ENCODE peak calls at places on chromosome 22, in five cellular contexts. One of them, this sample, is unnamed.

GRCh38 chr22:32512267-32512982 is 37.8 kb downstream of the FBXO7 start:
- DNase-seq in CD8-positive, alpha-beta memory T cell: no peak
- DNase-seq in fibroblast of lung: no peak
- DNase-seq in neural progenitor cell: no peak
- DNase-seq in right lobe of liver: no peak
- DNase-seq in this sample: no peak

GRCh38 chr22:31046591-31047226 is 34.4 kb upstream of the SMTN start:
- DNase-seq in CD8-positive, alpha-beta memory T cell: no peak
- DNase-seq in fibroblast of lung: peak; percentile 79
- DNase-seq in neural progenitor cell: no peak
- DNase-seq in right lobe of liver: peak; percentile 78
- DNase-seq in this sample: peak; percentile 75

GRCh38 chr22:41367039-41367679 is 14.6 kb upstream of the TEF start:
- DNase-seq in neural progenitor cell: peak; percentile 70
- DNase-seq in CD8-positive, alpha-beta memory T cell: peak; percentile 13
- DNase-seq in right lobe of liver: peak; percentile 98
- DNase-seq in fibroblast of lung: peak; percentile 96
- DNase-seq in this sample: peak; percentile 98

GRCh38 chr22:10780281-10780680 is 4747.7 kb upstream of the OR11H1 start:
- DNase-seq in right lobe of liver: no peak
- DNase-seq in neural progenitor cell: no peak
- DNase-seq in CD8-positive, alpha-beta memory T cell: no peak
- DNase-seq in fibroblast of lung: no peak
- DNase-seq in this sample: no peak

GRCh38 chr22:27603823-27604190 is 197.7 kb downstream of the MN1 start:
- DNase-seq in neural progenitor cell: peak; percentile 34
- DNase-seq in right lobe of liver: no peak
- DNase-seq in CD8-positive, alpha-beta memory T cell: no peak
- DNase-seq in fibroblast of lung: no peak
- DNase-seq in this sample: no peak

GRCh38 chr22:43861529-43861928 is 784 bp downstream of the SULT4A1 start:
- DNase-seq in fibroblast of lung: peak; percentile 57
- DNase-seq in neural progenitor cell: no peak
- DNase-seq in CD8-positive, alpha-beta memory T cell: no peak
- DNase-seq in right lobe of liver: no peak
- DNase-seq in this sample: no peak

GRCh38 chr22:31346733-31347250 is 646 bp upstream of the PATZ1 start:
- DNase-seq in neural progenitor cell: peak; percentile 81
- DNase-seq in CD8-positive, alpha-beta memory T cell: peak; percentile 48
- DNase-seq in right lobe of liver: peak; percentile 74
- DNase-seq in fibroblast of lung: peak; percentile 61
- DNase-seq in this sample: peak; percentile 61

GRCh38 chr22:32130464-32130863 is 28.6 kb downstream of the C22orf42 start:
- DNase-seq in right lobe of liver: no peak
- DNase-seq in neural progenitor cell: no peak
- DNase-seq in fibroblast of lung: no peak
- DNase-seq in CD8-positive, alpha-beta memory T cell: no peak
- DNase-seq in this sample: no peak

GRCh38 chr22:41776381-41776780 is 24.1 kb upstream of the CCDC134 start:
- DNase-seq in fibroblast of lung: no peak
- DNase-seq in right lobe of liver: no peak
- DNase-seq in CD8-positive, alpha-beta memory T cell: no peak
- DNase-seq in neural progenitor cell: no peak
- DNase-seq in this sample: no peak

GRCh38 chr22:27597703-27598444 is 203.7 kb downstream of the MN1 start:
- DNase-seq in fibroblast of lung: peak; percentile 12
- DNase-seq in right lobe of liver: no peak
- DNase-seq in CD8-positive, alpha-beta memory T cell: no peak
- DNase-seq in neural progenitor cell: no peak
- DNase-seq in this sample: no peak

GRCh38 chr22:43990044-43990443 is 34.1 kb upstream of the PARVB start:
- DNase-seq in neural progenitor cell: no peak
- DNase-seq in fibroblast of lung: no peak
- DNase-seq in CD8-positive, alpha-beta memory T cell: no peak
- DNase-seq in right lobe of liver: no peak
- DNase-seq in this sample: no peak

GRCh38 chr22:17774206-17774927 is at the start of gene BID:
- DNase-seq in right lobe of liver: peak; percentile 74
- DNase-seq in neural progenitor cell: peak; percentile 66
- DNase-seq in fibroblast of lung: no peak
- DNase-seq in CD8-positive, alpha-beta memory T cell: peak; percentile 44
- DNase-seq in this sample: peak; percentile 68

GRCh38 chr22:36277482-36278291 is 24.8 kb downstream of the APOL1 start:
- DNase-seq in fibroblast of lung: peak; percentile 65
- DNase-seq in CD8-positive, alpha-beta memory T cell: peak; percentile 56
- DNase-seq in right lobe of liver: peak; percentile 63
- DNase-seq in neural progenitor cell: peak; percentile 78
- DNase-seq in this sample: peak; percentile 61

GRCh38 chr22:22558071-22558971 is 744 bp downstream of the PRAME start:
- DNase-seq in fibroblast of lung: no peak
- DNase-seq in CD8-positive, alpha-beta memory T cell: no peak
- DNase-seq in right lobe of liver: no peak
- DNase-seq in neural progenitor cell: no peak
- DNase-seq in this sample: no peak

DNA sequence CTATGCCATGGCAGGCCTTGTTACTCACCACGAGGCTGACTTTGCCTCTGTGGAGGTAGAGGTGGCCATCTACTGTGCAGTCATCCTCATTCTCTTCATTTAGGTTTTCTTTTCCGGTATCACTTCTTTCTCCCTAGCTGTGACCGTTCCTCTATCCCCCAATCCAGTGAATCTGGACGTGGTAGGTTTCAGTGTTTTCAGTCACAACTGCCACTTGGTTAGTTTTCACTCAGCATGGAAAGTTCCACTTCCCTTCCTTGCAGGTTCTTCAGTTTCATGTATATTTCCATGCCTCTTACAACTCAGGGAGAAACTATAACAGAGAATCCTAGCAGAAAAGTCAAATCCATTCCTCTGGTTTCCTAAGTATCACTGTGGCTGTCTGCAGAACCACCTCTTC is 1.9 kb downstream of the HPS4 start:
- DNase-seq in neural progenitor cell: no peak
- DNase-seq in CD8-positive, alpha-beta memory T cell: no peak
- DNase-seq in right lobe of liver: no peak
- DNase-seq in fibroblast of lung: no peak
- DNase-seq in this sample: no peak
- H3K27ac ChIP-seq in neural progenitor cell: no peak overlapping the region
- H3K27ac ChIP-seq in CD8-positive, alpha-beta memory T cell: no peak overlapping the region
- H3K27ac ChIP-seq in right lobe of liver: no peak overlapping the region
- H3K27ac ChIP-seq in fibroblast of lung: no peak overlapping the region
- H3K27ac ChIP-seq in this sample: no peak overlapping the region

GRCh38 chr22:39714321-39714720 is 143.8 kb downstream of the CACNA1I start:
- DNase-seq in right lobe of liver: no peak
- DNase-seq in neural progenitor cell: no peak
- DNase-seq in CD8-positive, alpha-beta memory T cell: no peak
- DNase-seq in fibroblast of lung: no peak
- DNase-seq in this sample: no peak

GRCh38 chr22:39712938-39713525 is 142.5 kb downstream of the CACNA1I start:
- DNase-seq in CD8-positive, alpha-beta memory T cell: no peak
- DNase-seq in neural progenitor cell: peak; percentile 45
- DNase-seq in right lobe of liver: no peak
- DNase-seq in fibroblast of lung: no peak
- DNase-seq in this sample: no peak

GRCh38 chr22:39710380-39711117 is 140.0 kb downstream of the CACNA1I start:
- DNase-seq in neural progenitor cell: no peak
- DNase-seq in CD8-positive, alpha-beta memory T cell: no peak
- DNase-seq in right lobe of liver: no peak
- DNase-seq in fibroblast of lung: peak; percentile 8
- DNase-seq in this sample: no peak

GRCh38 chr22:39713799-39714290 is 143.3 kb downstream of the CACNA1I start:
- DNase-seq in CD8-positive, alpha-beta memory T cell: no peak
- DNase-seq in right lobe of liver: no peak
- DNase-seq in neural progenitor cell: no peak
- DNase-seq in fibroblast of lung: no peak
- DNase-seq in this sample: no peak

GRCh38 chr22:39712081-39712480 is 141.5 kb downstream of the CACNA1I start:
- DNase-seq in neural progenitor cell: no peak
- DNase-seq in right lobe of liver: no peak
- DNase-seq in fibroblast of lung: no peak
- DNase-seq in CD8-positive, alpha-beta memory T cell: no peak
- DNase-seq in this sample: no peak
- H3K27me3 ChIP-seq in neural progenitor cell: peaks cover 11% of the 10 kb centered on the region
- H3K27me3 ChIP-seq in right lobe of liver: no peaks in the 10 kb centered on the region
- H3K27me3 ChIP-seq in fibroblast of lung: peaks cover 3% of the 10 kb centered on the region
- H3K27me3 ChIP-seq in CD8-positive, alpha-beta memory T cell: no peaks in the 10 kb centered on the region
- H3K27me3 ChIP-seq in this sample: peaks cover 93% of the 10 kb centered on the region

GRCh38 chr22:25223269-25223850 is 3.9 kb downstream of the CRYBB2 start:
- DNase-seq in right lobe of liver: no peak
- DNase-seq in fibroblast of lung: no peak
- DNase-seq in CD8-positive, alpha-beta memory T cell: no peak
- DNase-seq in neural progenitor cell: peak; percentile 80
- DNase-seq in this sample: no peak

GRCh38 chr22:25219948-25220442 is 556 bp downstream of the CRYBB2 start:
- DNase-seq in right lobe of liver: no peak
- DNase-seq in CD8-positive, alpha-beta memory T cell: no peak
- DNase-seq in neural progenitor cell: no peak
- DNase-seq in fibroblast of lung: no peak
- DNase-seq in this sample: no peak

GRCh38 chr22:25216230-25216629 is 3.2 kb upstream of the CRYBB2 start:
- DNase-seq in right lobe of liver: no peak
- DNase-seq in fibroblast of lung: no peak
- DNase-seq in neural progenitor cell: no peak
- DNase-seq in CD8-positive, alpha-beta memory T cell: no peak
- DNase-seq in this sample: no peak

GRCh38 chr22:25221790-25222189 is 2.4 kb downstream of the CRYBB2 start:
- DNase-seq in neural progenitor cell: no peak
- DNase-seq in fibroblast of lung: no peak
- DNase-seq in right lobe of liver: no peak
- DNase-seq in CD8-positive, alpha-beta memory T cell: no peak
- DNase-seq in this sample: no peak

DNA sequence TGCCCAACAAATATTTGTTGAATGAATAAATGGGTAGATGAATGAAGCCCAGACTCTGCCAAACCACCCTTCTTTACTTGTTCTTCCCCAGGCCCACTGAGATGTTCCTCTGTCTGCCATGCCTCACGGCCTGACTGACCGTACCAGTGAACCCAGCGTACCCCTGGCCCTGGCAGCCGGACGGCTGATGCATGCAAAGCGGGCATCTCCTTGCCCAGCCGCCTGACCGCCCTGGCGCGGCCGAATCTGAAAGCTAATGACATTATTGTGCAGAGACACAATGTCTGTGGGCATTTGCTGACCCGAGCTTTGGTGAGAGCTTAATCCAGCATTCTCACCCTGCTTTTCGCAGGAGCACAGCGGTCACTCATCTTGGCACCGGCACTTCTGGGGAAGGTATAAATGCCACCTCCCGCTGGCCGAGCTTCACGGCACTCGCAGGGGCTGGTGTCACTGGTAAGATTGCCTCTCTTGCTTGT is at the start of gene CRYBB2:
- DNase-seq in neural progenitor cell: no peak
- DNase-seq in fibroblast of lung: no peak
- DNase-seq in right lobe of liver: no peak
- DNase-seq in CD8-positive, alpha-beta memory T cell: no peak
- DNase-seq in this sample: no peak
- H3K36me3 ChIP-seq in neural progenitor cell: no peaks in the 10 kb centered on the region
- H3K36me3 ChIP-seq in fibroblast of lung: no peaks in the 10 kb centered on the region
- H3K36me3 ChIP-seq in right lobe of liver: no peaks in the 10 kb centered on the region
- H3K36me3 ChIP-seq in CD8-positive, alpha-beta memory T cell: no peaks in the 10 kb centered on the region
- H3K36me3 ChIP-seq in this sample: no peaks in the 10 kb centered on the region

DNA sequence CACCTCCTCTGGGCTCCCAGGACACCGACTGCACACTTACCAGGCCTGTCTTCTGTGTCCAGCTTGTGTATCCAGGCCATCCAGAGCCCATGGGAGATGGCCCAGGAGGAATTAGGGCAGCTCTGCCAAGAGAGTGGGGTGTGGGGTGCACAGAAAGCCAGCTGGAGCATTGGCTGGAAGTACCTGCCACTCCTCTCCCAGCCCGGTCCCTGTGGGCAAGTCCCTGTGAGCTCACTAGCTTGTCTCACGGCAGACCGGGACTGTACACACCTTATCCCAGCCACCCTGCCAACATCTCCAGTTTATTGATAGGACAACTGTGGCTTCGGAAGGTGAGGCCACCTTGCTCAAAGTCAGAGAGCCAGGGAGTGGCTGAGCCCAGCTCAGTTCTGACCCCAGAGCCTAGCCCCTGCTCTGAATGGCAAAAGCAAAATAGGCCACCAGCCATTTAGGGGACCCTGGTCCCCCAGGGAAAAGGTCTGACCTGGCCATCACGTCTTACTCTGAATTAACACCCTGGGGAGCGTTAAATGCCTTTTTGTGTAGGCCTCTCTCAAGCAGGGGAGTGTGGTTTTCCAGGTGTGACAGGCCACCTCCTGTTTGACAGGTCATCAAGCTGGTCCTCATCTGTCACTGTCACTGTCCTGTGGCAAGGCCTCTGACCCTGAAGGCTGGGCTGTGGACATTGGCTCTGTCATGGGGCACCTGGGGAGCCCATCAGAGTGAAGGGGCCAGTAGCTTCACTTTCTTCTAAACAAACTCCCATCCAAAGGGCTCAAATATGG is 15.1 kb downstream of the UQCR10 start:
- DNase-seq in neural progenitor cell: no peak
- DNase-seq in fibroblast of lung: no peak
- DNase-seq in CD8-positive, alpha-beta memory T cell: no peak
- DNase-seq in right lobe of liver: peak; percentile 79
- DNase-seq in this sample: peak; percentile 72
- H3K27ac ChIP-seq in neural progenitor cell: no peak overlapping the region
- H3K27ac ChIP-seq in fibroblast of lung: peak overlapping the region; percentile 97
- H3K27ac ChIP-seq in CD8-positive, alpha-beta memory T cell: no peak overlapping the region
- H3K27ac ChIP-seq in right lobe of liver: peak overlapping the region; percentile 59
- H3K27ac ChIP-seq in this sample: peak overlapping the region; percentile 88

GRCh38 chr22:45045219-45045618 is 35.4 kb upstream of the PHF21B start:
- DNase-seq in fibroblast of lung: no peak
- DNase-seq in CD8-positive, alpha-beta memory T cell: no peak
- DNase-seq in neural progenitor cell: no peak
- DNase-seq in right lobe of liver: no peak
- DNase-seq in this sample: no peak
- H3K27me3 ChIP-seq in fibroblast of lung: no peaks in the 10 kb centered on the region
- H3K27me3 ChIP-seq in CD8-positive, alpha-beta memory T cell: no peaks in the 10 kb centered on the region
- H3K27me3 ChIP-seq in neural progenitor cell: no peaks in the 10 kb centered on the region
- H3K27me3 ChIP-seq in right lobe of liver: no peaks in the 10 kb centered on the region
- H3K27me3 ChIP-seq in this sample: peaks cover 95% of the 10 kb centered on the region

GRCh38 chr22:24162377-24162927 is 18.8 kb upstream of the SUSD2 start:
- DNase-seq in neural progenitor cell: no peak
- DNase-seq in fibroblast of lung: no peak
- DNase-seq in CD8-positive, alpha-beta memory T cell: no peak
- DNase-seq in right lobe of liver: no peak
- DNase-seq in this sample: no peak
- H3K36me3 ChIP-seq in neural progenitor cell: no peaks in the 10 kb centered on the region
- H3K36me3 ChIP-seq in fibroblast of lung: peaks cover 33% of the 10 kb centered on the region
- H3K36me3 ChIP-seq in CD8-positive, alpha-beta memory T cell: peaks cover 42% of the 10 kb centered on the region
- H3K36me3 ChIP-seq in right lobe of liver: no peaks in the 10 kb centered on the region
- H3K36me3 ChIP-seq in this sample: peaks cover 36% of the 10 kb centered on the region

DNA sequence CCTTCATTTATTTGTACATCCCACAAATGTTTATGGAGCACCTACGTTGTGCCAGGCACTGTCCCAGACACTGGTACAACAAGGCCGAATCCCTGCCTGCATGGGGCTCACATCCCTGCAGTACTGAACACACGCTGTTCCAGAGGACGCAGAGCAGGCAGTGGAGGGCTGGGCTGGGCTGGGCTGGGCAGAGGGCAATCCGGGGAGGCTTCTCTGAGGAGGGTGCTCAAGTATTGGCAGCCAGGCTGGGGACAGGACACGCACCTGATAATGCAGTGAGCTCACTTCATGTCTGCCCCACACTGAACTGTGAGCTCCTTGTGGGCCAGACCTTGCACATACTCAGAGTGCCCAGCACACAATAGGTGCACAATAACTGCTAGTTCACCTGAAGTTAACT is 34.1 kb downstream of the CYTH4 start:
- DNase-seq in right lobe of liver: no peak
- DNase-seq in CD8-positive, alpha-beta memory T cell: no peak
- DNase-seq in neural progenitor cell: no peak
- DNase-seq in fibroblast of lung: no peak
- DNase-seq in this sample: no peak
- H3K27ac ChIP-seq in right lobe of liver: no peak overlapping the region
- H3K27ac ChIP-seq in CD8-positive, alpha-beta memory T cell: no peak overlapping the region
- H3K27ac ChIP-seq in neural progenitor cell: no peak overlapping the region
- H3K27ac ChIP-seq in fibroblast of lung: no peak overlapping the region
- H3K27ac ChIP-seq in this sample: no peak overlapping the region